ENCODE peak calls at places on chromosomes 16 and 17, in ten cellular contexts. One of them, this sample, is unnamed.

GRCh38 chr17:14323522-14323981 is 22.7 kb downstream of the HS3ST3B1 start:
- DNase-seq in stimulated activated CD4-positive, alpha-beta T cell treated with anti-CD3 and anti-CD28 coated beads, Interleukin-2, amount 100 ng/mL, for 48 hours: no peak
- DNase-seq in amygdala: no peak
- DNase-seq in heart left ventricle: no peak
- DNase-seq in IMR-90: no peak
- DNase-seq in aorta: no peak
- DNase-seq in HCEC 1CT: no peak
- DNase-seq in mucosa of descending colon: no peak
- DNase-seq in foreskin fibroblast: no peak
- DNase-seq in HFFc6: no peak
- DNase-seq in this sample: no peak

GRCh38 chr16:397135-397661 is at the start of gene NME4:
- DNase-seq in stimulated activated CD4-positive, alpha-beta T cell treated with anti-CD3 and anti-CD28 coated beads, Interleukin-2, amount 100 ng/mL, for 48 hours: no peak
- DNase-seq in amygdala: no peak
- DNase-seq in heart left ventricle: no peak
- DNase-seq in IMR-90: no peak
- DNase-seq in aorta: no peak
- DNase-seq in HCEC 1CT: peak
- DNase-seq in mucosa of descending colon: no peak
- DNase-seq in foreskin fibroblast: no peak
- DNase-seq in HFFc6: no peak
- DNase-seq in this sample: no peak

GRCh38 chr17:78038748-78039288 is 80.3 kb downstream of the TNRC6C start:
- DNase-seq in stimulated activated CD4-positive, alpha-beta T cell treated with anti-CD3 and anti-CD28 coated beads, Interleukin-2, amount 100 ng/mL, for 48 hours: no peak
- DNase-seq in amygdala: no peak
- DNase-seq in heart left ventricle: no peak
- DNase-seq in IMR-90: no peak
- DNase-seq in aorta: no peak
- DNase-seq in HCEC 1CT: no peak
- DNase-seq in mucosa of descending colon: no peak
- DNase-seq in foreskin fibroblast: no peak
- DNase-seq in HFFc6: no peak
- DNase-seq in this sample: no peak

GRCh38 chr16:65180986-65181710 is 59.3 kb upstream of the CDH11 start:
- DNase-seq in stimulated activated CD4-positive, alpha-beta T cell treated with anti-CD3 and anti-CD28 coated beads, Interleukin-2, amount 100 ng/mL, for 48 hours: no peak
- DNase-seq in amygdala: no peak
- DNase-seq in heart left ventricle: no peak
- DNase-seq in IMR-90: no peak
- DNase-seq in aorta: no peak
- DNase-seq in HCEC 1CT: peak
- DNase-seq in mucosa of descending colon: no peak
- DNase-seq in foreskin fibroblast: no peak
- DNase-seq in HFFc6: no peak
- DNase-seq in this sample: no peak

GRCh38 chr17:64153565-64153964 is 23.6 kb upstream of the ERN1 start:
- DNase-seq in stimulated activated CD4-positive, alpha-beta T cell treated with anti-CD3 and anti-CD28 coated beads, Interleukin-2, amount 100 ng/mL, for 48 hours: no peak
- DNase-seq in amygdala: no peak
- DNase-seq in heart left ventricle: no peak
- DNase-seq in IMR-90: no peak
- DNase-seq in aorta: no peak
- DNase-seq in HCEC 1CT: no peak
- DNase-seq in mucosa of descending colon: no peak
- DNase-seq in foreskin fibroblast: no peak
- DNase-seq in HFFc6: no peak
- DNase-seq in this sample: no peak

GRCh38 chr16:89293276-89294143 is 76.0 kb downstream of the ZNF778 start:
- DNase-seq in stimulated activated CD4-positive, alpha-beta T cell treated with anti-CD3 and anti-CD28 coated beads, Interleukin-2, amount 100 ng/mL, for 48 hours: no peak
- DNase-seq in amygdala: no peak
- DNase-seq in heart left ventricle: peak
- DNase-seq in IMR-90: peak
- DNase-seq in aorta: no peak
- DNase-seq in HCEC 1CT: no peak
- DNase-seq in mucosa of descending colon: no peak
- DNase-seq in foreskin fibroblast: no peak
- DNase-seq in HFFc6: no peak
- DNase-seq in this sample: no peak

GRCh38 chr16:59878479-59878878 is 1144.4 kb upstream of the GOT2 start:
- DNase-seq in stimulated activated CD4-positive, alpha-beta T cell treated with anti-CD3 and anti-CD28 coated beads, Interleukin-2, amount 100 ng/mL, for 48 hours: no peak
- DNase-seq in amygdala: peak
- DNase-seq in heart left ventricle: no peak
- DNase-seq in IMR-90: peak
- DNase-seq in aorta: no peak
- DNase-seq in HCEC 1CT: no peak
- DNase-seq in mucosa of descending colon: no peak
- DNase-seq in foreskin fibroblast: peak
- DNase-seq in HFFc6: peak
- DNase-seq in this sample: no peak

GRCh38 chr16:54477766-54478165 is 191.2 kb upstream of the IRX3 start:
- DNase-seq in stimulated activated CD4-positive, alpha-beta T cell treated with anti-CD3 and anti-CD28 coated beads, Interleukin-2, amount 100 ng/mL, for 48 hours: no peak
- DNase-seq in amygdala: no peak
- DNase-seq in heart left ventricle: no peak
- DNase-seq in IMR-90: no peak
- DNase-seq in aorta: no peak
- DNase-seq in HCEC 1CT: no peak
- DNase-seq in mucosa of descending colon: no peak
- DNase-seq in foreskin fibroblast: no peak
- DNase-seq in HFFc6: no peak
- DNase-seq in this sample: no peak

GRCh38 chr17:42526031-42526444 is 10.0 kb upstream of the NAGLU start:
- DNase-seq in stimulated activated CD4-positive, alpha-beta T cell treated with anti-CD3 and anti-CD28 coated beads, Interleukin-2, amount 100 ng/mL, for 48 hours: no peak
- DNase-seq in amygdala: no peak
- DNase-seq in heart left ventricle: no peak
- DNase-seq in IMR-90: peak
- DNase-seq in aorta: peak
- DNase-seq in HCEC 1CT: peak
- DNase-seq in mucosa of descending colon: peak
- DNase-seq in foreskin fibroblast: peak
- DNase-seq in HFFc6: peak
- DNase-seq in this sample: peak

GRCh38 chr16:56988948-56989945 is at the start of gene NLRC5:
- DNase-seq in stimulated activated CD4-positive, alpha-beta T cell treated with anti-CD3 and anti-CD28 coated beads, Interleukin-2, amount 100 ng/mL, for 48 hours: peak
- DNase-seq in amygdala: peak
- DNase-seq in heart left ventricle: peak
- DNase-seq in IMR-90: peak
- DNase-seq in aorta: peak
- DNase-seq in HCEC 1CT: peak
- DNase-seq in mucosa of descending colon: peak
- DNase-seq in foreskin fibroblast: peak
- DNase-seq in HFFc6: peak
- DNase-seq in this sample: peak

GRCh38 chr16:10972108-10972955 is 28.0 kb downstream of the CLEC16A start:
- DNase-seq in stimulated activated CD4-positive, alpha-beta T cell treated with anti-CD3 and anti-CD28 coated beads, Interleukin-2, amount 100 ng/mL, for 48 hours: no peak
- DNase-seq in amygdala: no peak
- DNase-seq in heart left ventricle: no peak
- DNase-seq in IMR-90: no peak
- DNase-seq in aorta: no peak
- DNase-seq in HCEC 1CT: no peak
- DNase-seq in mucosa of descending colon: no peak
- DNase-seq in foreskin fibroblast: no peak
- DNase-seq in HFFc6: no peak
- DNase-seq in this sample: no peak

GRCh38 chr17:1590031-1590746 is 27.6 kb upstream of the PITPNA start:
- DNase-seq in stimulated activated CD4-positive, alpha-beta T cell treated with anti-CD3 and anti-CD28 coated beads, Interleukin-2, amount 100 ng/mL, for 48 hours: no peak
- DNase-seq in amygdala: no peak
- DNase-seq in heart left ventricle: peak
- DNase-seq in IMR-90: peak
- DNase-seq in aorta: peak
- DNase-seq in HCEC 1CT: peak
- DNase-seq in mucosa of descending colon: peak
- DNase-seq in foreskin fibroblast: peak
- DNase-seq in HFFc6: peak
- DNase-seq in this sample: peak

GRCh38 chr17:8318010-8318409 is 8.0 kb downstream of the ARHGEF15 start:
- DNase-seq in stimulated activated CD4-positive, alpha-beta T cell treated with anti-CD3 and anti-CD28 coated beads, Interleukin-2, amount 100 ng/mL, for 48 hours: no peak
- DNase-seq in amygdala: no peak
- DNase-seq in heart left ventricle: no peak
- DNase-seq in IMR-90: no peak
- DNase-seq in aorta: no peak
- DNase-seq in HCEC 1CT: no peak
- DNase-seq in mucosa of descending colon: no peak
- DNase-seq in foreskin fibroblast: no peak
- DNase-seq in HFFc6: no peak
- DNase-seq in this sample: no peak

GRCh38 chr17:28326114-28326513 is 7.1 kb downstream of the TMEM97 start:
- DNase-seq in stimulated activated CD4-positive, alpha-beta T cell treated with anti-CD3 and anti-CD28 coated beads, Interleukin-2, amount 100 ng/mL, for 48 hours: no peak
- DNase-seq in amygdala: no peak
- DNase-seq in heart left ventricle: no peak
- DNase-seq in IMR-90: no peak
- DNase-seq in aorta: no peak
- DNase-seq in HCEC 1CT: no peak
- DNase-seq in mucosa of descending colon: peak
- DNase-seq in foreskin fibroblast: no peak
- DNase-seq in HFFc6: no peak
- DNase-seq in this sample: no peak

GRCh38 chr16:73692861-73693260 is 603.8 kb upstream of the PSMD7 start:
- DNase-seq in stimulated activated CD4-positive, alpha-beta T cell treated with anti-CD3 and anti-CD28 coated beads, Interleukin-2, amount 100 ng/mL, for 48 hours: no peak
- DNase-seq in amygdala: no peak
- DNase-seq in heart left ventricle: no peak
- DNase-seq in IMR-90: no peak
- DNase-seq in aorta: no peak
- DNase-seq in HCEC 1CT: no peak
- DNase-seq in mucosa of descending colon: no peak
- DNase-seq in foreskin fibroblast: no peak
- DNase-seq in HFFc6: no peak
- DNase-seq in this sample: no peak

GRCh38 chr16:57889960-57890751 is 80.8 kb downstream of the CNGB1 start:
- DNase-seq in stimulated activated CD4-positive, alpha-beta T cell treated with anti-CD3 and anti-CD28 coated beads, Interleukin-2, amount 100 ng/mL, for 48 hours: no peak
- DNase-seq in amygdala: no peak
- DNase-seq in heart left ventricle: no peak
- DNase-seq in IMR-90: peak
- DNase-seq in aorta: no peak
- DNase-seq in HCEC 1CT: peak
- DNase-seq in mucosa of descending colon: peak
- DNase-seq in foreskin fibroblast: peak
- DNase-seq in HFFc6: peak
- DNase-seq in this sample: no peak

GRCh38 chr16:273547-274421 is 2.0 kb downstream of the RGS11 start:
- DNase-seq in stimulated activated CD4-positive, alpha-beta T cell treated with anti-CD3 and anti-CD28 coated beads, Interleukin-2, amount 100 ng/mL, for 48 hours: no peak
- DNase-seq in amygdala: no peak
- DNase-seq in heart left ventricle: no peak
- DNase-seq in IMR-90: no peak
- DNase-seq in aorta: no peak
- DNase-seq in HCEC 1CT: no peak
- DNase-seq in mucosa of descending colon: peak
- DNase-seq in foreskin fibroblast: no peak
- DNase-seq in HFFc6: no peak
- DNase-seq in this sample: no peak

GRCh38 chr17:27438631-27439030 is 17.6 kb upstream of the KSR1 start:
- DNase-seq in stimulated activated CD4-positive, alpha-beta T cell treated with anti-CD3 and anti-CD28 coated beads, Interleukin-2, amount 100 ng/mL, for 48 hours: no peak
- DNase-seq in amygdala: no peak
- DNase-seq in heart left ventricle: no peak
- DNase-seq in IMR-90: no peak
- DNase-seq in aorta: peak
- DNase-seq in HCEC 1CT: no peak
- DNase-seq in mucosa of descending colon: no peak
- DNase-seq in foreskin fibroblast: no peak
- DNase-seq in HFFc6: no peak
- DNase-seq in this sample: no peak

GRCh38 chr17:43456661-43457361 is 27.0 kb upstream of the DHX8 start:
- DNase-seq in stimulated activated CD4-positive, alpha-beta T cell treated with anti-CD3 and anti-CD28 coated beads, Interleukin-2, amount 100 ng/mL, for 48 hours: no peak
- DNase-seq in amygdala: no peak
- DNase-seq in heart left ventricle: no peak
- DNase-seq in IMR-90: peak
- DNase-seq in aorta: no peak
- DNase-seq in HCEC 1CT: peak
- DNase-seq in mucosa of descending colon: peak
- DNase-seq in foreskin fibroblast: peak
- DNase-seq in HFFc6: no peak
- DNase-seq in this sample: no peak

GRCh38 chr17:38508570-38508950 is 80.3 kb downstream of the ARHGAP23 start:
- DNase-seq in stimulated activated CD4-positive, alpha-beta T cell treated with anti-CD3 and anti-CD28 coated beads, Interleukin-2, amount 100 ng/mL, for 48 hours: no peak
- DNase-seq in amygdala: no peak
- DNase-seq in heart left ventricle: no peak
- DNase-seq in IMR-90: no peak
- DNase-seq in aorta: no peak
- DNase-seq in HCEC 1CT: no peak
- DNase-seq in mucosa of descending colon: no peak
- DNase-seq in foreskin fibroblast: no peak
- DNase-seq in HFFc6: no peak
- DNase-seq in this sample: no peak

GRCh38 chr16:2154533-2155090 is 970 bp upstream of the TRAF7 start:
- DNase-seq in stimulated activated CD4-positive, alpha-beta T cell treated with anti-CD3 and anti-CD28 coated beads, Interleukin-2, amount 100 ng/mL, for 48 hours: no peak
- DNase-seq in amygdala: no peak
- DNase-seq in heart left ventricle: no peak
- DNase-seq in IMR-90: no peak
- DNase-seq in aorta: peak
- DNase-seq in HCEC 1CT: peak
- DNase-seq in mucosa of descending colon: no peak
- DNase-seq in foreskin fibroblast: no peak
- DNase-seq in HFFc6: no peak
- DNase-seq in this sample: no peak

GRCh38 chr16:54928421-54929089 is 2.1 kb upstream of the IRX5 start:
- DNase-seq in stimulated activated CD4-positive, alpha-beta T cell treated with anti-CD3 and anti-CD28 coated beads, Interleukin-2, amount 100 ng/mL, for 48 hours: no peak
- DNase-seq in amygdala: no peak
- DNase-seq in heart left ventricle: peak
- DNase-seq in IMR-90: no peak
- DNase-seq in aorta: peak
- DNase-seq in HCEC 1CT: no peak
- DNase-seq in mucosa of descending colon: peak
- DNase-seq in foreskin fibroblast: peak
- DNase-seq in HFFc6: peak
- DNase-seq in this sample: peak